ENCODE peak calls at places on chromosomes 6 and 20, in eight cellular contexts. One of them, this sample, is unnamed.
A peak's percentile ranks its signal among the peaks of the same experiment; 100 is the strongest.

GRCh38 chr20:63023836-63024571 is 17.2 kb upstream of the BHLHE23 start:
- DNase-seq in ovary: no peak
- DNase-seq in mammary epithelial cell: no peak
- DNase-seq in thoracic aorta: no peak
- DNase-seq in transverse colon: no peak
- DNase-seq in breast epithelium: no peak
- DNase-seq in aorta: peak; percentile 29
- DNase-seq in heart left ventricle: no peak
- DNase-seq in this sample: no peak

GRCh38 chr6:105810105-105810921 is 275.8 kb upstream of the PRDM1 start:
- DNase-seq in ovary: no peak
- DNase-seq in mammary epithelial cell: peak; percentile 93
- DNase-seq in thoracic aorta: peak; percentile 12
- DNase-seq in transverse colon: peak; percentile 43
- DNase-seq in breast epithelium: no peak
- DNase-seq in aorta: peak; percentile 62
- DNase-seq in heart left ventricle: peak; percentile 42
- DNase-seq in this sample: peak; percentile 24

GRCh38 chr20:4910951-4911350 is 90.4 kb downstream of the SLC23A2 start:
- DNase-seq in ovary: no peak
- DNase-seq in mammary epithelial cell: no peak
- DNase-seq in thoracic aorta: no peak
- DNase-seq in transverse colon: no peak
- DNase-seq in breast epithelium: no peak
- DNase-seq in aorta: no peak
- DNase-seq in heart left ventricle: no peak
- DNase-seq in this sample: no peak

GRCh38 chr20:14498809-14499208 is 161.4 kb upstream of the FLRT3 start:
- DNase-seq in ovary: no peak
- DNase-seq in mammary epithelial cell: no peak
- DNase-seq in thoracic aorta: no peak
- DNase-seq in transverse colon: no peak
- DNase-seq in breast epithelium: no peak
- DNase-seq in aorta: no peak
- DNase-seq in heart left ventricle: no peak
- DNase-seq in this sample: no peak

GRCh38 chr6:149900620-149901443 is 2.9 kb upstream of the RAET1E start:
- DNase-seq in ovary: no peak
- DNase-seq in mammary epithelial cell: peak; percentile 85
- DNase-seq in thoracic aorta: no peak
- DNase-seq in transverse colon: no peak
- DNase-seq in breast epithelium: no peak
- DNase-seq in aorta: peak; percentile 23
- DNase-seq in heart left ventricle: no peak
- DNase-seq in this sample: no peak

GRCh38 chr6:34901930-34902329 is 12.9 kb downstream of the ANKS1A start:
- DNase-seq in ovary: no peak
- DNase-seq in mammary epithelial cell: no peak
- DNase-seq in thoracic aorta: no peak
- DNase-seq in transverse colon: no peak
- DNase-seq in breast epithelium: no peak
- DNase-seq in aorta: no peak
- DNase-seq in heart left ventricle: no peak
- DNase-seq in this sample: no peak

GRCh38 chr20:48181536-48181935 is 396.3 kb upstream of the SULF2 start:
- DNase-seq in ovary: no peak
- DNase-seq in mammary epithelial cell: no peak
- DNase-seq in thoracic aorta: no peak
- DNase-seq in transverse colon: no peak
- DNase-seq in breast epithelium: no peak
- DNase-seq in aorta: no peak
- DNase-seq in heart left ventricle: no peak
- DNase-seq in this sample: no peak

GRCh38 chr6:131741688-131742393 is 31.0 kb upstream of the CTAGE9 start:
- DNase-seq in ovary: no peak
- DNase-seq in mammary epithelial cell: no peak
- DNase-seq in thoracic aorta: no peak
- DNase-seq in transverse colon: no peak
- DNase-seq in breast epithelium: no peak
- DNase-seq in aorta: no peak
- DNase-seq in heart left ventricle: no peak
- DNase-seq in this sample: no peak

GRCh38 chr20:10861086-10861485 is 187.3 kb upstream of the JAG1 start:
- DNase-seq in ovary: no peak
- DNase-seq in mammary epithelial cell: peak; percentile 82
- DNase-seq in thoracic aorta: no peak
- DNase-seq in transverse colon: no peak
- DNase-seq in breast epithelium: no peak
- DNase-seq in aorta: no peak
- DNase-seq in heart left ventricle: no peak
- DNase-seq in this sample: no peak

GRCh38 chr6:36985384-36985962 is 523 bp downstream of the MTCH1 start:
- DNase-seq in ovary: peak; percentile 37
- DNase-seq in mammary epithelial cell: no peak
- DNase-seq in thoracic aorta: no peak
- DNase-seq in transverse colon: no peak
- DNase-seq in breast epithelium: no peak
- DNase-seq in aorta: no peak
- DNase-seq in heart left ventricle: no peak
- DNase-seq in this sample: no peak

GRCh38 chr6:111069722-111070406 is 17.4 kb upstream of the SLC16A10 start:
- DNase-seq in ovary: no peak
- DNase-seq in mammary epithelial cell: no peak
- DNase-seq in thoracic aorta: no peak
- DNase-seq in transverse colon: no peak
- DNase-seq in breast epithelium: no peak
- DNase-seq in aorta: no peak
- DNase-seq in heart left ventricle: no peak
- DNase-seq in this sample: no peak

GRCh38 chr20:59222239-59222981 is 58.8 kb downstream of the ZNF831 start:
- DNase-seq in ovary: peak; percentile 53
- DNase-seq in mammary epithelial cell: peak; percentile 39
- DNase-seq in thoracic aorta: no peak
- DNase-seq in transverse colon: peak; percentile 88
- DNase-seq in breast epithelium: peak; percentile 70
- DNase-seq in aorta: peak; percentile 78
- DNase-seq in heart left ventricle: peak; percentile 82
- DNase-seq in this sample: peak; percentile 80

GRCh38 chr6:79810153-79810806 is 137.1 kb downstream of the ELOVL4 start:
- DNase-seq in ovary: no peak
- DNase-seq in mammary epithelial cell: no peak
- DNase-seq in thoracic aorta: no peak
- DNase-seq in transverse colon: no peak
- DNase-seq in breast epithelium: no peak
- DNase-seq in aorta: no peak
- DNase-seq in heart left ventricle: no peak
- DNase-seq in this sample: no peak

GRCh38 chr20:63574156-63574828 is at the start of gene HELZ2:
- DNase-seq in ovary: peak; percentile 74
- DNase-seq in mammary epithelial cell: peak; percentile 43
- DNase-seq in thoracic aorta: no peak
- DNase-seq in transverse colon: peak; percentile 88
- DNase-seq in breast epithelium: peak; percentile 76
- DNase-seq in aorta: peak; percentile 86
- DNase-seq in heart left ventricle: peak; percentile 84
- DNase-seq in this sample: peak; percentile 63

GRCh38 chr6:38404900-38405556 is 234.7 kb downstream of the BTBD9 start:
- DNase-seq in ovary: no peak
- DNase-seq in mammary epithelial cell: peak; percentile 87
- DNase-seq in thoracic aorta: no peak
- DNase-seq in transverse colon: no peak
- DNase-seq in breast epithelium: no peak
- DNase-seq in aorta: no peak
- DNase-seq in heart left ventricle: no peak
- DNase-seq in this sample: no peak

GRCh38 chr6:157266274-157267101 is 56.8 kb downstream of the TMEM242 start:
- DNase-seq in ovary: no peak
- DNase-seq in mammary epithelial cell: no peak
- DNase-seq in thoracic aorta: no peak
- DNase-seq in transverse colon: no peak
- DNase-seq in breast epithelium: no peak
- DNase-seq in aorta: peak; percentile 19
- DNase-seq in heart left ventricle: no peak
- DNase-seq in this sample: no peak

GRCh38 chr20:62943396-62943795 is 5.4 kb downstream of the GID8 start:
- DNase-seq in ovary: no peak
- DNase-seq in mammary epithelial cell: no peak
- DNase-seq in thoracic aorta: no peak
- DNase-seq in transverse colon: no peak
- DNase-seq in breast epithelium: no peak
- DNase-seq in aorta: no peak
- DNase-seq in heart left ventricle: no peak
- DNase-seq in this sample: no peak

GRCh38 chr20:6976096-6976495 is 208.6 kb downstream of the BMP2 start:
- DNase-seq in ovary: no peak
- DNase-seq in mammary epithelial cell: no peak
- DNase-seq in thoracic aorta: no peak
- DNase-seq in transverse colon: no peak
- DNase-seq in breast epithelium: no peak
- DNase-seq in aorta: no peak
- DNase-seq in heart left ventricle: no peak
- DNase-seq in this sample: no peak

GRCh38 chr6:161001421-161001820 is 9.9 kb downstream of the MAP3K4 start:
- DNase-seq in ovary: no peak
- DNase-seq in mammary epithelial cell: peak; percentile 17
- DNase-seq in thoracic aorta: no peak
- DNase-seq in transverse colon: no peak
- DNase-seq in breast epithelium: no peak
- DNase-seq in aorta: no peak
- DNase-seq in heart left ventricle: no peak
- DNase-seq in this sample: peak; percentile 23
- H3K4me3 ChIP-seq in ovary: no peak overlapping the region
- H3K4me3 ChIP-seq in mammary epithelial cell: no peak overlapping the region
- H3K4me3 ChIP-seq in thoracic aorta: no peak overlapping the region
- H3K4me3 ChIP-seq in transverse colon: no peak overlapping the region
- H3K4me3 ChIP-seq in breast epithelium: no peak overlapping the region
- H3K4me3 ChIP-seq in aorta: no peak overlapping the region
- H3K4me3 ChIP-seq in heart left ventricle: no peak overlapping the region
- H3K4me3 ChIP-seq in this sample: no peak overlapping the region

DNA sequence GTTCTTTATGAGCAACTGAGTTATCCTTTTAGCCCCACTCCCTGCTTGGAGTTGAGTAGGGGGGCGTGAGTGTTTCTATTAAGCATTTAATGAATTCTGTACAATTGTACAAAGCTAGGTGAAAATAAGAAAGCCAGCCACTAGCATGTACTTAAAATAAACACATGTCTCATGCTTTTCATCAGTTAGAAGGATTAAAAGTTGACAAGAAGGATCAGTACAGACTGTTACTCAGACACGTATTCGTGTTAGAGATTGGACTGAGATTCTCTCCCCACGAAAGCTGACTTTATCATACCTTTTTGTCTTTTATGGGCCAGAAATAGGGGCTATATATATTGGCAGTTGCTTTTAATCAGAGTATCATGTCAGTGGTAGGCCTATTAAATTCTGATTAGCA is 1.7 kb downstream of the HSF2 start:
- DNase-seq in ovary: no peak
- DNase-seq in mammary epithelial cell: no peak
- DNase-seq in thoracic aorta: no peak
- DNase-seq in transverse colon: no peak
- DNase-seq in breast epithelium: no peak
- DNase-seq in aorta: no peak
- DNase-seq in heart left ventricle: no peak
- DNase-seq in this sample: no peak
- H3K4me3 ChIP-seq in ovary: no peak overlapping the region
- H3K4me3 ChIP-seq in mammary epithelial cell: no peak overlapping the region
- H3K4me3 ChIP-seq in thoracic aorta: no peak overlapping the region
- H3K4me3 ChIP-seq in transverse colon: no peak overlapping the region
- H3K4me3 ChIP-seq in breast epithelium: no peak overlapping the region
- H3K4me3 ChIP-seq in aorta: no peak overlapping the region
- H3K4me3 ChIP-seq in heart left ventricle: peak overlapping the region; percentile 88
- H3K4me3 ChIP-seq in this sample: no peak overlapping the region

DNA sequence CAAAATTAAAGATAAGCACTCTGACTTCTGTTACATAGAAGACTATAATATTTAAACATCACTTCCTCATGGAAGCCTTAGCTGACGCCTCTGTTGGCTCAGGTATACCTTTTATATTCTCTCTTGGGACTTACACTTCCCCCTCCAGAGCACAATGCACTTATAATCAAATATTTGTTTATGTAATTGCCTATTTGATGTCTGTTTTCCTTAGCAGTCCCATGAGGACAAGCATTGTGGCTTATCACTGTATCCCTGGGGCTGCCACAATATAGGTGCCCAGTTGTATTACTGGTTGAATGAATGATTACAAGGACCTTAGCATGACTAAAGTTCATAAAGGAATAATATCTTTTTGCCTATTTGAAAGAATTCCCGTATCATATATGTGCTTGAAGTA is 186.7 kb upstream of the VGLL2 start:
- DNase-seq in ovary: no peak
- DNase-seq in mammary epithelial cell: no peak
- DNase-seq in thoracic aorta: no peak
- DNase-seq in transverse colon: peak; percentile 25
- DNase-seq in breast epithelium: no peak
- DNase-seq in aorta: no peak
- DNase-seq in heart left ventricle: no peak
- DNase-seq in this sample: no peak
- H3K4me3 ChIP-seq in ovary: no peak overlapping the region
- H3K4me3 ChIP-seq in mammary epithelial cell: no peak overlapping the region
- H3K4me3 ChIP-seq in thoracic aorta: no peak overlapping the region
- H3K4me3 ChIP-seq in transverse colon: no peak overlapping the region
- H3K4me3 ChIP-seq in breast epithelium: no peak overlapping the region
- H3K4me3 ChIP-seq in aorta: no peak overlapping the region
- H3K4me3 ChIP-seq in heart left ventricle: no peak overlapping the region
- H3K4me3 ChIP-seq in this sample: no peak overlapping the region

GRCh38 chr6:116254297-116254724 is 436 bp upstream of the TSPYL4 start:
- DNase-seq in ovary: no peak
- DNase-seq in mammary epithelial cell: no peak
- DNase-seq in thoracic aorta: no peak
- DNase-seq in transverse colon: no peak
- DNase-seq in breast epithelium: no peak
- DNase-seq in aorta: no peak
- DNase-seq in heart left ventricle: no peak
- DNase-seq in this sample: no peak

GRCh38 chr6:116248577-116248976 is 5.3 kb downstream of the TSPYL4 start:
- DNase-seq in ovary: no peak
- DNase-seq in mammary epithelial cell: no peak
- DNase-seq in thoracic aorta: no peak
- DNase-seq in transverse colon: no peak
- DNase-seq in breast epithelium: no peak
- DNase-seq in aorta: no peak
- DNase-seq in heart left ventricle: no peak
- DNase-seq in this sample: no peak

GRCh38 chr6:116253505-116254296 is at the start of gene TSPYL4:
- DNase-seq in ovary: peak; percentile 94
- DNase-seq in mammary epithelial cell: peak; percentile 95
- DNase-seq in thoracic aorta: peak; percentile 83
- DNase-seq in transverse colon: peak; percentile 95
- DNase-seq in breast epithelium: peak; percentile 94
- DNase-seq in aorta: peak; percentile 96
- DNase-seq in heart left ventricle: peak; percentile 95
- DNase-seq in this sample: peak; percentile 96

GRCh38 chr6:116253188-116253504 is 729 bp downstream of the TSPYL4 start:
- DNase-seq in ovary: no peak
- DNase-seq in mammary epithelial cell: no peak
- DNase-seq in thoracic aorta: no peak
- DNase-seq in transverse colon: no peak
- DNase-seq in breast epithelium: no peak
- DNase-seq in aorta: no peak
- DNase-seq in heart left ventricle: no peak
- DNase-seq in this sample: no peak

GRCh38 chr6:116251568-116252384 is 2.1 kb downstream of the TSPYL4 start:
- DNase-seq in ovary: no peak
- DNase-seq in mammary epithelial cell: peak; percentile 42
- DNase-seq in thoracic aorta: no peak
- DNase-seq in transverse colon: no peak
- DNase-seq in breast epithelium: no peak
- DNase-seq in aorta: no peak
- DNase-seq in heart left ventricle: no peak
- DNase-seq in this sample: no peak
- H3K4me3 ChIP-seq in ovary: no peak overlapping the region
- H3K4me3 ChIP-seq in mammary epithelial cell: peak overlapping the region; percentile 94
- H3K4me3 ChIP-seq in thoracic aorta: peak overlapping the region; percentile 89
- H3K4me3 ChIP-seq in transverse colon: no peak overlapping the region
- H3K4me3 ChIP-seq in breast epithelium: no peak overlapping the region
- H3K4me3 ChIP-seq in aorta: peak overlapping the region; percentile 9
- H3K4me3 ChIP-seq in heart left ventricle: peak overlapping the region; percentile 76
- H3K4me3 ChIP-seq in this sample: peak overlapping the region; percentile 18

This sample was measured in tibial nerve.